ENCODE peak calls at places on chromosome 14, in seven cellular contexts. I, A, T, S, M, U and H are unnamed samples.

GRCh38 chr14:85597701-85598100 is 67.8 kb downstream of the FLRT2 start:
- DNase-seq in I (no peak), A (no peak), T (no peak), S (no peak), M (no peak), U (no peak), H (no peak)

GRCh38 chr14:65211341-65211987 is 109.1 kb upstream of the MAX start:
- DNase-seq in I (peak; percentile 46), A (peak; percentile 88), T (peak; percentile 85), S (no peak), M (peak; percentile 2), U (no peak), H (peak; percentile 78)

GRCh38 chr14:83575301-83575700 is 1954.6 kb upstream of the FLRT2 start:
- DNase-seq in I (no peak), A (no peak), T (peak; percentile 28), S (no peak), M (no peak), U (no peak), H (no peak)

GRCh38 chr14:58873228-58873953 is 235.6 kb downstream of the DACT1 start:
- DNase-seq in I (no peak), A (no peak), T (no peak), S (no peak), M (no peak), U (no peak), H (no peak)

GRCh38 chr14:58055497-58055896 is 96.5 kb downstream of the ARMH4 start:
- DNase-seq in I (no peak), A (no peak), T (no peak), S (no peak), M (no peak), U (no peak), H (no peak)

GRCh38 chr14:76946753-76947077 is 81.8 kb downstream of the IRF2BPL start:
- DNase-seq in I (no peak), A (no peak), T (no peak), S (no peak), M (no peak), U (no peak), H (no peak)

GRCh38 chr14:77099425-77100167 is 1.5 kb downstream of the CIPC start:
- DNase-seq in I (peak; percentile 29), A (peak; percentile 91), T (peak; percentile 78), S (no peak), M (no peak), U (no peak), H (peak; percentile 46)

GRCh38 chr14:41873379-41874034 is 266.8 kb downstream of the LRFN5 start:
- DNase-seq in I (no peak), A (peak; percentile 24), T (peak; percentile 71), S (no peak), M (no peak), U (no peak), H (no peak)

GRCh38 chr14:74491952-74492351 is 1.2 kb downstream of the NPC2 start:
- DNase-seq in I (peak; percentile 50), A (peak; percentile 55), T (peak; percentile 40), S (peak; percentile 50), M (no peak), U (peak; percentile 33), H (peak; percentile 54)

GRCh38 chr14:64686216-64686615 is 18.0 kb upstream of the PLEKHG3 start:
- DNase-seq in I (no peak), A (no peak), T (no peak), S (no peak), M (no peak), U (no peak), H (no peak)

GRCh38 chr14:105536691-105537579 is 10.6 kb downstream of the TMEM121 start:
- DNase-seq in I (no peak), A (no peak), T (no peak), S (no peak), M (no peak), U (no peak), H (no peak)

GRCh38 chr14:30223966-30224365 is 296.3 kb upstream of the PRKD1 start:
- DNase-seq in I (no peak), A (no peak), T (no peak), S (no peak), M (no peak), U (no peak), H (no peak)

GRCh38 chr14:75547552-75548250 is 25.4 kb downstream of the BATF start:
- DNase-seq in I (no peak), A (no peak), T (no peak), S (no peak), M (no peak), U (no peak), H (no peak)
- TF ChIP-seq CTCF in I (no peak), A (no peak), T (no peak), S (no peak), M (no peak), U (no peak), H (no peak)

GRCh38 chr14:50013198-50013918 is 103.0 kb downstream of the VCPKMT start:
- DNase-seq in I (peak; percentile 57), A (no peak), T (no peak), S (no peak), M (no peak), U (no peak), H (peak; percentile 97)

GRCh38 chr14:50015708-50016107 is 100.7 kb downstream of the VCPKMT start:
- DNase-seq in I (no peak), A (no peak), T (no peak), S (no peak), M (no peak), U (no peak), H (no peak)

GRCh38 chr14:50012644-50013043 is 103.7 kb downstream of the VCPKMT start:
- DNase-seq in I (no peak), A (peak; percentile 57), T (peak; percentile 78), S (no peak), M (no peak), U (no peak), H (peak; percentile 62)

GRCh38 chr14:50013934-50014333 is 102.4 kb downstream of the VCPKMT start:
- DNase-seq in I (no peak), A (no peak), T (no peak), S (no peak), M (no peak), U (no peak), H (no peak)

DNA sequence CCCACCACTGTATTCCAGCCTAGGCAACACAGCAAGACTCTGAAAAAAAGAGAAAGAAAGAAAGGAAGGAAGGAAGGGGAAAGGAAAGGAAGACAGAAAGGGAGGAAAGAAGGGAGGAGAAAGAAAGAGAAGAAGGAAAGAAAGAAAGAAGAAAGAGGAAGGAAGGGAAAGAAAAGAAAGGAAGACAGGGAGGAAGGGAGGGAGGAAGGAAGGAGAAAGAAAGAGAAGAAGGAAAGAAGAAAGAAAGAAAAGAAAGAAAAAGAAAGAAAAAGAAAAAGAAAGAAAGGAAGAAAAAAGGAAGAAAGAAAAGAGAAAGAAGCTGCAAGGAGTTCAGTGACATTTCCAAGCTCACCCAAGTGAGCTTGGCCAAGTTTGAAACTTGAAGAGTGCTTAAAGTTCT is 101.6 kb downstream of the VCPKMT start:
- DNase-seq in I (no peak), A (no peak), T (no peak), S (no peak), M (no peak), U (no peak), H (no peak)
- TF ChIP-seq CTCF in I (no peak), A (no peak), T (no peak), S (no peak), M (no peak), U (no peak), H (no peak)

GRCh38 chr14:60720962-60721330 is 3.2 kb downstream of the SIX4 start:
- DNase-seq in I (no peak), A (no peak), T (no peak), S (no peak), M (no peak), U (no peak), H (no peak)

GRCh38 chr14:60721331-60722162 is 2.6 kb downstream of the SIX4 start:
- DNase-seq in I (peak; percentile 59), A (peak; percentile 55), T (peak; percentile 84), S (peak; percentile 16), M (peak; percentile 71), U (peak; percentile 57), H (peak; percentile 64)

GRCh38 chr14:60723218-60724079 is 702 bp downstream of the SIX4 start:
- DNase-seq in I (peak; percentile 27), A (peak; percentile 62), T (peak; percentile 62), S (peak; percentile 28), M (peak; percentile 64), U (peak; percentile 43), H (peak; percentile 66)

GRCh38 chr14:60722836-60723217 is 1.3 kb downstream of the SIX4 start:
- DNase-seq in I (peak; percentile 11), A (no peak), T (peak; percentile 11), S (peak; percentile 15), M (no peak), U (peak; percentile 34), H (no peak)

GRCh38 chr14:60722163-60722835 is 1.9 kb downstream of the SIX4 start:
- DNase-seq in I (peak; percentile 61), A (peak; percentile 74), T (peak; percentile 79), S (peak; percentile 50), M (no peak), U (peak; percentile 23), H (peak; percentile 64)
- TF ChIP-seq CTCF in I (no peak), A (no peak), T (no peak), S (no peak), M (no peak), U (no peak), H (no peak)

DNA sequence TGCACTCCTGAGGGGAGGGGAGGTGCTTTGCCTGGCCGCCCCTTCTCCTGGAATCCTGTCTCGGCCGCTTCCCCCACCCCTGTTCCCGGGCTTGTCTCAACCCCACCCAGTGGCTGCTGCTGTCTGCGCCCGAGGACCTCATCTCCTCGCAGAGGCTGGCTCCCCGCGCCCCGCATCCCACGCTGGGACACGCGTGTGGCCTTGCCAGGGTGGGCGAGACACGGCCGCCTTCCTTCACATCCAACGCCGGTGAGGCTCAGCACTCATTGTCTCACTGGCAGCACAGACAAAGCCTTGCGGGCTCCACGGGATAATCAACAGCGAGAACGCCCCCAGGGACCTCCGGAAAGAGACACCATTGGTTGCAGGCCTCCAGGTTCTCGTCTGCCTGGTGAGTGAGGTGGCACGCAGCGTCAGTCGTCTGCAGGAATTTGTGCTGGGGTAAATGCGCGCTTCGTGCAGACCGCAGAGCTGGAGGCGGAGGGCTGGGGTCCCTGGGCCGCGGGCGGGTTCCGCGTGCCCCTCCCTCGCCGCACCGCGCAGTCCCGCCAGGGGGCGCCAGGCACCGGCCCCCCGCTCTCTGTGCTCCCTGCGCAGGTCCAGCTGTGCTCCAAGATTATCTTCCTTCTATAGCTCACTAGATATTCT is 26.8 kb downstream of the CCDC177 start:
- DNase-seq in I (no peak), A (no peak), T (no peak), S (no peak), M (no peak), U (peak; percentile 29), H (no peak)
- TF ChIP-seq CTCF in I (peak; percentile 67), A (peak; percentile 62), T (peak; percentile 55), S (peak; percentile 41), M (no peak), U (peak; percentile 22), H (peak; percentile 63)

DNA sequence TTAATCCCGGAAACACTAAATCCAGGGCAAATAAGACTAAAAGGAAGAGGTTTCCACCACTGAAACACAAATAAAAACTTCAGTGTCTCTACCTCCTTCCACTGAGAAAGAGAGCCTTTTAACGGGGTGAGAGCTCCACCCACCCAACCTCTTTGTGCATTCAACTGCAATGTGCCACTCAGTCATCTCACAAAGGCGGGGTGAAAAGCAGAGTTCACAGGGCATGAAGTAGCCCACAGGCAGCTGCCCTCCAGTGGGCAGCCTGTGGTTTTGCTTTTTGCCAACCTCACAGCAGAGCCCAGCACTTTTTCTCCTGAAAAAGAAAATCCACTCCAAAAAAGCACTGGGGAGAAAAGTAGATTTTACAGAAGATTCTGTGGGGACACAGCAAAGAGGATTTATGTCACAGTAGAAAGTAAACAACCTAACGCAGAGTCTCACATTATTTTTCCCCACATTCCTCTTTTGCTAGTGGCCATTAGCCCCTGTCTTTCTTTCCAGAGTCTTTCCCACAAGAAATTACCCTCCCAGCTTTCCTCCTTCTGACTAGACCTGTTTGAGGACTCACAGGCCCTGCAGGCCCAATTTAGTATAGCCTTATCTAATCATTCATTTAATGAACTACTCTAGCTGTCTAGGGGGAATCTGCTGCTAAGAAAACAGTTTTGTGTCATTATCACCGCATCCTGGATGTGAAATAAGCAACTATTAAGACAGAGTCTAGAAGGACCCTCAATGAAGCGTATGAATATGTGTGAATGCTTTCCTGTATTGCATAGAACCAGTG is 753.8 kb upstream of the FOXG1 start:
- DNase-seq in I (no peak), A (no peak), T (no peak), S (no peak), M (no peak), U (no peak), H (no peak)
- TF ChIP-seq CTCF in I (no peak), A (no peak), T (no peak), S (no peak), M (no peak), U (no peak), H (no peak)